ENCODE peak calls at places on chromosomes 4 and X, in six cellular contexts. A, E, R, T, I and O are unnamed samples.

GRCh38 chrX:117707948-117708743 is 408.5 kb downstream of the KLHL13 start:
- DNase-seq in I (no peak), R (no peak), T (no peak), E (no peak), A (no peak), O (no peak)

GRCh38 chr4:138644322-138644721 is 371.3 kb upstream of the NOCT start:
- DNase-seq in I (no peak), A (no peak), E (no peak), R (no peak), T (no peak), O (no peak)

GRCh38 chr4:75146223-75146622 is 213.3 kb downstream of the PARM1 start:
- DNase-seq in E (no peak), A (no peak), R (no peak), T (no peak), I (no peak), O (no peak)

GRCh38 chr4:86970447-86971354 is 35.9 kb downstream of the AFF1 start:
- DNase-seq in R (no peak), A (no peak), T (no peak), I (no peak), E (no peak), O (no peak)

GRCh38 chrX:68829594-68830485 is 1.0 kb downstream of the EFNB1 start:
- DNase-seq in R (no peak), E (no peak), T (peak), I (no peak), A (no peak), O (no peak)

GRCh38 chrX:74187211-74187610 is 116.8 kb upstream of the ZCCHC13 start:
- DNase-seq in E (no peak), R (no peak), T (no peak), I (no peak), A (no peak), O (no peak)

GRCh38 chr4:54234497-54235205 is 5.6 kb downstream of the PDGFRA start:
- DNase-seq in E (no peak), T (no peak), I (no peak), R (no peak), A (no peak), O (no peak)

GRCh38 chr4:575281-576141 is 584 bp downstream of the TMEM271 start:
- DNase-seq in T (no peak), R (peak), A (no peak), E (peak), I (no peak), O (no peak)

GRCh38 chr4:5267418-5267817 is 216.1 kb downstream of the STK32B start:
- DNase-seq in R (no peak), T (no peak), E (no peak), I (no peak), A (no peak), O (no peak)

GRCh38 chr4:154491341-154491679 is 289 bp downstream of the DCHS2 start:
- DNase-seq in I (no peak), T (peak), E (no peak), A (no peak), R (no peak), O (no peak)

GRCh38 chr4:81564025-81564424 is 92.3 kb upstream of the RASGEF1B start:
- DNase-seq in T (no peak), I (no peak), A (no peak), R (no peak), E (no peak), O (no peak)

GRCh38 chr4:81566076-81566663 is 94.5 kb upstream of the RASGEF1B start:
- DNase-seq in I (no peak), R (peak), A (no peak), T (no peak), E (no peak), O (no peak)

GRCh38 chr4:81571105-81571504 is 99.4 kb upstream of the RASGEF1B start:
- DNase-seq in E (no peak), A (no peak), I (no peak), R (no peak), T (no peak), O (no peak)

GRCh38 chr4:81562093-81562492 is 90.4 kb upstream of the RASGEF1B start:
- DNase-seq in A (no peak), I (no peak), R (no peak), E (no peak), T (no peak), O (no peak)

DNA sequence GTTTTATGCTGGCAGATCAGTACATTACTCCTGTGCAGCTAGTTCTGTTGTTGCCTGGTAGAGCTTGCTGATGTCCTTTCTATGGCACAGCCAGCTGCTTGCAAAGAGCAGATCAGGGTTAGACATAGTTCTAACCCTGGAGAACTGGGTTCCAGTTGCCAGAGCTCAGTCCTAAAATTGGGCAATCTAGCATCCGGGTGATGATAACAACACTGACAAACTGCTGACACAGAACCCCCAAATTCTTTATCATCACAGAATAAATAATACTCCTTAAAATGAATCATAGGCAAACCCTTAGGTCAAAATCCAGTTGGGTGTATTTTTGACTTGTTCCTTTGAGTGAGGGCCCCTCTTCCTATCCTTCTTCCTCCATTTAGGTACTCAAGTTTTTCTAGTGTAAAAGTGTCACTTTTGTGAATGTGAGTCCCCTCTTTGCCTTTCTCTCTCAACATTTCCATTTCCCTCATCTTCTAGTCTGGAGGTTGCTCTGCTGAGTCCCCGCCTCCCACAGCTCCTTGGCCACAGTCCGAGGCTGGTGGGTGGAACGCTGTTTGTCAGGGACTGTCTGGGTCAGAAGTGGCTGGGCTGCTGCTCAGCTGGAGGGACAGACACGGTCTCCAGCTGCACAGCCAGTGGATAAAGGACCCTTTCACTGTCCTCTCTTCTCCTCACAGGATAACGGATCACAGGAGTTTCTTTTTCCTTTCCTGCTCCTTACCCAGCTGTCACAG is 93.6 kb upstream of the RASGEF1B start:
- DNase-seq in A (peak), T (peak), I (peak), E (peak), R (peak), O (peak)
- H3K4me3 ChIP-seq in A (peak), T (no peak), I (peak), E (no peak), R (no peak), O (peak)

DNA sequence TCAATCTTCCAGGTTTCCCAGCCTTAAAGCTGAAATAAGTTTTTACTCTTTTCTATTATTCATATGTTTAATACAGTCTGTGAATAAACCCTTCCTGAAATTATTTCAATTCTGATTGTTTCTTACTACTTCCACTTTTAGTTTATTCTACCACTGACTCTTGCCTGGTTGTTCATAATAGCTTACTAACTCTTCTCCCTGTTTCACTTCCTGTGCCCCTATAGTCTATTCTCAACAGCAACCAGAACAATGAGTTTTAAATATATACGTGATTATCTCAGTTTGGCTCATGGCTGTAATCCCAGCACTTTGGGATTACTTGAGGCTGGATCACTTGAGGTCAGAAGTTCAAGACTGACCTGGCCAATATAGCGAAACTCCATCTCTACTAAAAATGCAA is 408.0 kb upstream of the SPOCK3 start:
- DNase-seq in R (no peak), I (no peak), T (no peak), E (no peak), A (no peak), O (no peak)
- H3K27ac ChIP-seq in R (no peak), I (no peak), T (no peak), E (no peak), A (no peak), O (no peak)

GRCh38 chr4:140568507-140569306 is at the start of gene UCP1:
- DNase-seq in I (no peak), E (peak), T (peak), R (no peak), A (no peak), O (no peak)
- H3K4me3 ChIP-seq in I (peak), E (peak), T (peak), R (peak), A (peak), O (peak)

DNA sequence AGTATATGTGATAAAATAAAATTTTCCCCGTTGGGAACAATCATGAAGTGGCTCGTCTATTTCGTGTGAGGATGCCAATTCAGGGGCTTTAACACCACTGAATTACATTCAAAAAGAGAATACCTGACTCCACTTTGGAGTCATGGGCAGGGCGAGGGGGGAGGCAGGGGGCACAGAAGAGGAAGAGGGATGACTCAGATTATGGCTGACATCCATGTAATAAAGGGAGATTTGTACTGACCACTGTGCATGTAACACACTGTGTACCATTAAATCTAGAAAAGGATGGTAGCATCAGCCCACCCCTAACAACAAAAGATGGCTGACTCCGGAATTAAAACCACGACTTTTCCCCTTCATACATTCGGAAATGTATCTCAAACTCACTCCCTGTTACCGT is 1.3 kb downstream of the SLC9A7 start:
- DNase-seq in R (no peak), E (no peak), I (no peak), A (no peak), T (no peak), O (no peak)
- H3K27ac ChIP-seq in R (no peak), E (no peak), I (no peak), A (no peak), T (no peak), O (no peak)

GRCh38 chrX:106331606-106332005 is 163.5 kb downstream of the PWWP3B start:
- DNase-seq in A (no peak), R (no peak), T (no peak), E (no peak), I (no peak), O (no peak)
- H3K4me3 ChIP-seq in A (no peak), R (no peak), T (no peak), E (no peak), I (no peak), O (no peak)